ENCODE peak calls at places on chromosomes 6 and 20, in six cellular contexts. Q, N, B, L, C and Y are unnamed samples.

GRCh38 chr6:119147101-119148053 is 68.9 kb upstream of the FAM184A start:
- DNase-seq in Q (no peak), N (peak), B (no peak), L (peak), C (no peak), Y (no peak)

GRCh38 chr6:129492260-129492659 is 217.7 kb downstream of the ARHGAP18 start:
- DNase-seq in Q (no peak), N (no peak), B (no peak), L (no peak), C (no peak), Y (no peak)

GRCh38 chr6:117491916-117492315 is 9.4 kb downstream of the DCBLD1 start:
- DNase-seq in Q (no peak), N (no peak), B (no peak), L (no peak), C (no peak), Y (no peak)

GRCh38 chr6:55319961-55320690 is 7.1 kb upstream of the GFRAL start:
- DNase-seq in Q (no peak), N (no peak), B (no peak), L (no peak), C (no peak), Y (no peak)

GRCh38 chr20:36447101-36447500 is 94.2 kb upstream of the MYL9 start:
- DNase-seq in Q (no peak), N (no peak), B (no peak), L (no peak), C (no peak), Y (no peak)

GRCh38 chr6:106470811-106471210 is 110.3 kb downstream of the CRYBG1 start:
- DNase-seq in Q (no peak), N (no peak), B (no peak), L (no peak), C (no peak), Y (no peak)

GRCh38 chr6:114085206-114085605 is 114.3 kb upstream of the HDAC2 start:
- DNase-seq in Q (no peak), N (peak), B (no peak), L (no peak), C (no peak), Y (no peak)

GRCh38 chr6:14732845-14733757 is 512.8 kb upstream of the JARID2 start:
- DNase-seq in Q (no peak), N (peak), B (no peak), L (no peak), C (no peak), Y (no peak)

GRCh38 chr6:134549854-134550253 is 231.9 kb upstream of the SGK1 start:
- DNase-seq in Q (no peak), N (peak), B (no peak), L (no peak), C (no peak), Y (no peak)

GRCh38 chr6:112408522-112408921 is 61.4 kb downstream of the RFPL4B start:
- DNase-seq in Q (no peak), N (no peak), B (no peak), L (no peak), C (no peak), Y (no peak)

GRCh38 chr20:40525356-40525755 is 163.7 kb downstream of the MAFB start:
- DNase-seq in Q (no peak), N (peak), B (no peak), L (no peak), C (no peak), Y (no peak)

GRCh38 chr6:148629910-148630470 is 116.8 kb upstream of the UST start:
- DNase-seq in Q (no peak), N (no peak), B (no peak), L (no peak), C (no peak), Y (no peak)

GRCh38 chr6:160253714-160254113 is 4.9 kb downstream of the SLC22A2 start:
- DNase-seq in Q (no peak), N (no peak), B (no peak), L (no peak), C (no peak), Y (no peak)

GRCh38 chr6:44002591-44003344 is 124.5 kb downstream of the MRPL14 start:
- DNase-seq in Q (peak), N (peak), B (peak), L (peak), C (peak), Y (peak)

GRCh38 chr20:11368965-11369711 is 548.6 kb upstream of the BTBD3 start:
- DNase-seq in Q (no peak), N (no peak), B (no peak), L (no peak), C (no peak), Y (no peak)

GRCh38 chr6:34248198-34248726 is 544 bp downstream of the SMIM29 start:
- DNase-seq in Q (peak), N (no peak), B (peak), L (peak), C (no peak), Y (peak)

GRCh38 chr20:16081421-16081820 is 491.8 kb downstream of the KIF16B start:
- DNase-seq in Q (no peak), N (no peak), B (no peak), L (no peak), C (no peak), Y (no peak)

DNA sequence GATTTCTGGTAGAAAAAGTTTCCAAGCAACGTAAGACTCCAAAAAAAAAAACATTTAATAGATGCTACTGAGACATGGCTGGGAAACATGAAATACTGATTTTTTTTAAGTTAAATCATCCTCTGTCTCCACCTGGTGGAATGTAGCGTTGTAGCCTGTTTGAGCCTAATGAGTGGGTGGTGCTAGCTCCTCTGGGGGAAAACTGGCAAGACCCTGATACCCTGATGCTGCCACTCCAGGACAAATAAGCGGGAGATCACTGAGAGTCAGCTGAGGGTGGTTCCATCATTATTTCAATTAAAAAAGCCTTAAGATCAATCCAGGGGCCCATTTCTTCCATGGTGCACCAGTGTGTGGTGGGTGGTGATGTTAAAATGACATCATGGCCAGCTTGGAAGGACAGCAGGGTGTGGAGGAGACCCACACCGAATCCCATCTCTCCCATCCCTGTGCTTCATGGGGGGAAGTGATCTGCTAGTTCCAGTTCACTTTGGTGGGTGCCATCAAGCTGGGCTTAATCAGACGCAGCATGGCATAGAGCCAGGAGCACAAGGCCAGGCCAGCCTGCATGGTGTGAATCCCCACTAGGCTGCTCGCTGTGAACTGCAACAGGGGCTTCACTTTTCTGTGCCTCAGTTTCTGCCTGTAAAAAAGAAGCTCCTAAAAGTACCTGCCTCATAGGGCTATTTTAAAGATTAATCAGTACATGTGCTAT is 12.8 kb upstream of the MRPS10 start:
- DNase-seq in Q (no peak), N (no peak), B (no peak), L (no peak), C (no peak), Y (no peak)
- TF ChIP-seq CTCF in Q (no peak), N (peak), B (no peak), L (no peak), C (no peak), Y (peak)

GRCh38 chr6:16761469-16762264 is 407 bp upstream of the ATXN1 start:
- DNase-seq in Q (peak), N (peak), B (peak), L (peak), C (peak), Y (peak)
- TF ChIP-seq CTCF in Q (no peak), N (peak), B (peak), L (peak), C (no peak), Y (no peak)

GRCh38 chr20:46648903-46649649 is 2.2 kb downstream of the SLC13A3 start:
- DNase-seq in Q (no peak), N (no peak), B (no peak), L (no peak), C (no peak), Y (no peak)
- TF ChIP-seq CTCF in Q (no peak), N (no peak), B (no peak), L (no peak), C (no peak), Y (no peak)

DNA sequence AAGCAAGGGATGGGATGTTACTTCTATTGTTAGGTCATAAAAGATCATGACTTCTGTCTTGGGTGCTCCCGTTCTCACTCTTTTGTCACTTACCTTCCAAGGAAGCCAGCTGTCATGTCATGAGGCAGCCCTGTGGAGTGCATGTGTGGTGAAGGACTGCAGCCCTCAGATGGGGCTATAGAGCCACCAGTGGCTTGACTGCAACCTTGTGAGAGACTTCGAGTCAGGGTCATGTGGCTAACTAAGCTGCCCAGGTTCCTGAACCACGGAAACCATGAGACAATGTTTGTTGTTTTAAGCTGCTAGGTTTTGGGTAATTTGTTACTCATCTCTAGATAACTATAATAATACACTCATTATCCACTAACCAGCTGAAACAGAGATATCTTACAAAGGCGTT is 477.1 kb downstream of the BTBD3 start:
- DNase-seq in Q (no peak), N (peak), B (no peak), L (no peak), C (no peak), Y (no peak)
- TF ChIP-seq CTCF in Q (no peak), N (peak), B (no peak), L (no peak), C (no peak), Y (no peak)

GRCh38 chr20:62652894-62653305 is 10.6 kb downstream of the SLCO4A1 start:
- DNase-seq in Q (no peak), N (no peak), B (no peak), L (no peak), C (no peak), Y (no peak)
- TF ChIP-seq CTCF in Q (no peak), N (no peak), B (no peak), L (no peak), C (no peak), Y (no peak)

GRCh38 chr6:42819803-42820508 is 38.1 kb downstream of the BICRAL start:
- DNase-seq in Q (no peak), N (peak), B (no peak), L (no peak), C (no peak), Y (no peak)
- TF ChIP-seq CTCF in Q (no peak), N (peak), B (no peak), L (no peak), C (no peak), Y (no peak)